ENCODE peak calls at places on chromosome 21, in nine cellular contexts. W is AG10803; U is colonic mucosa; X is uterus; G is CD8-positive, alpha-beta T cell; B is AG04450; F is Peyer's patch; T is fibroblast of the aortic adventitia; H is astrocyte of the spinal cord. R is an unnamed sample.

GRCh38 chr21:46386726-46387073 is 62.7 kb downstream of the PCNT start:
- DNase-seq in W (no peak), U (no peak), X (no peak), G (no peak), B (no peak), F (no peak), T (no peak), H (no peak), R (no peak)

GRCh38 chr21:26844258-26845065 is 747 bp downstream of the ADAMTS1 start:
- DNase-seq in W (peak), U (peak), X (peak), G (no peak), B (no peak), F (no peak), T (peak), H (peak), R (no peak)

GRCh38 chr21:44510508-44511218 is 29.3 kb downstream of the KRTAP10-1 start:
- DNase-seq in W (peak), U (peak), X (no peak), G (peak), B (no peak), F (peak), T (peak), H (no peak), R (peak)

GRCh38 chr21:18493420-18493819 is 89.8 kb upstream of the TMPRSS15 start:
- DNase-seq in W (no peak), U (no peak), X (no peak), G (no peak), B (no peak), F (no peak), T (peak), H (peak), R (peak)

GRCh38 chr21:17794631-17795030 is 24.5 kb downstream of the C21orf91 start:
- DNase-seq in W (no peak), U (no peak), X (no peak), G (no peak), B (no peak), F (no peak), T (no peak), H (no peak), R (no peak)

GRCh38 chr21:45545236-45545570 is 3.0 kb upstream of the SLC19A1 start:
- DNase-seq in W (no peak), U (no peak), X (no peak), G (no peak), B (no peak), F (no peak), T (no peak), H (no peak), R (no peak)

GRCh38 chr21:45251635-45252447 is 35.9 kb downstream of the POFUT2 start:
- DNase-seq in W (no peak), U (no peak), X (no peak), G (no peak), B (no peak), F (no peak), T (no peak), H (no peak), R (no peak)

GRCh38 chr21:39681845-39682244 is 63.1 kb upstream of the IGSF5 start:
- DNase-seq in W (peak), U (no peak), X (no peak), G (no peak), B (no peak), F (no peak), T (peak), H (peak), R (peak)

GRCh38 chr21:36355071-36355680 is 30.0 kb upstream of the CHAF1B start:
- DNase-seq in W (no peak), U (no peak), X (no peak), G (no peak), B (no peak), F (no peak), T (no peak), H (no peak), R (no peak)

GRCh38 chr21:19130379-19131028 is 726.9 kb upstream of the TMPRSS15 start:
- DNase-seq in W (no peak), U (no peak), X (no peak), G (no peak), B (no peak), F (no peak), T (no peak), H (no peak), R (no peak)

GRCh38 chr21:17783816-17784598 is 35.1 kb downstream of the C21orf91 start:
- DNase-seq in W (no peak), U (no peak), X (no peak), G (peak), B (no peak), F (no peak), T (no peak), H (no peak), R (no peak)

GRCh38 chr21:15515908-15516307 is 213.9 kb upstream of the USP25 start:
- DNase-seq in W (no peak), U (no peak), X (no peak), G (no peak), B (no peak), F (no peak), T (no peak), H (no peak), R (no peak)

GRCh38 chr21:17461014-17461413 is 51.8 kb upstream of the CXADR start:
- DNase-seq in W (peak), U (peak), X (peak), G (no peak), B (peak), F (no peak), T (peak), H (peak), R (peak)

GRCh38 chr21:23401278-23401677 is 2206.0 kb downstream of the MRPL39 start:
- DNase-seq in W (no peak), U (no peak), X (no peak), G (no peak), B (no peak), F (no peak), T (no peak), H (no peak), R (no peak)

GRCh38 chr21:46322351-46323226 is 1.1 kb downstream of the C21orf58 start:
- DNase-seq in W (peak), U (peak), X (no peak), G (no peak), B (no peak), F (no peak), T (peak), H (peak), R (peak)

GRCh38 chr21:45854702-45855247 is 126.8 kb upstream of the COL6A1 start:
- DNase-seq in W (no peak), U (no peak), X (no peak), G (no peak), B (no peak), F (no peak), T (no peak), H (no peak), R (no peak)

GRCh38 chr21:46457801-46458314 is 833 bp upstream of the DIP2A start:
- DNase-seq in W (peak), U (peak), X (no peak), G (peak), B (peak), F (peak), T (peak), H (peak), R (peak)

GRCh38 chr21:46038871-46039397 is 57.4 kb downstream of the COL6A1 start:
- DNase-seq in W (peak), U (no peak), X (peak), G (no peak), B (no peak), F (no peak), T (peak), H (peak), R (peak)

GRCh38 chr21:17554619-17555472 is 42.0 kb downstream of the CXADR start:
- DNase-seq in W (peak), U (no peak), X (no peak), G (no peak), B (no peak), F (no peak), T (peak), H (no peak), R (peak)

GRCh38 chr21:41169701-41170100 is 1.7 kb downstream of the BACE2 start:
- DNase-seq in W (no peak), U (no peak), X (no peak), G (no peak), B (no peak), F (no peak), T (peak), H (no peak), R (no peak)

GRCh38 chr21:32844076-32844475 is 72.5 kb upstream of the PAXBP1 start:
- DNase-seq in W (peak), U (no peak), X (no peak), G (no peak), B (no peak), F (no peak), T (no peak), H (no peak), R (no peak)

GRCh38 chr21:15759469-15759868 is 29.7 kb downstream of the USP25 start:
- DNase-seq in W (no peak), U (no peak), X (no peak), G (no peak), B (no peak), F (no peak), T (no peak), H (no peak), R (no peak)

GRCh38 chr21:43921602-43921978 is 56.6 kb downstream of the AGPAT3 start:
- DNase-seq in W (no peak), U (no peak), X (no peak), G (peak), B (no peak), F (no peak), T (no peak), H (no peak), R (no peak)

GRCh38 chr21:46603228-46603627 is 1.7 kb downstream of the S100B start:
- DNase-seq in W (no peak), U (no peak), X (no peak), G (no peak), B (no peak), F (no peak), T (peak), H (no peak), R (no peak)

GRCh38 chr21:39660596-39660995 is 47.9 kb downstream of the B3GALT5 start:
- DNase-seq in W (peak), U (peak), X (peak), G (no peak), B (peak), F (peak), T (peak), H (peak), R (peak)

GRCh38 chr21:43209575-43210453 is 41.0 kb downstream of the CRYAA start:
- DNase-seq in W (peak), U (peak), X (no peak), G (peak), B (no peak), F (peak), T (peak), H (peak), R (no peak)

GRCh38 chr21:16046625-16047340 is 317.0 kb downstream of the USP25 start:
- DNase-seq in W (peak), U (no peak), X (no peak), G (no peak), B (no peak), F (no peak), T (peak), H (peak), R (peak)

GRCh38 chr21:42411891-42412635 is 8.4 kb downstream of the UBASH3A start:
- DNase-seq in W (no peak), U (no peak), X (no peak), G (no peak), B (no peak), F (peak), T (no peak), H (peak), R (no peak)

GRCh38 chr21:16159971-16160350 is 430.2 kb downstream of the USP25 start:
- DNase-seq in W (no peak), U (no peak), X (no peak), G (no peak), B (no peak), F (no peak), T (no peak), H (no peak), R (no peak)

GRCh38 chr21:37412603-37413360 is 46.2 kb downstream of the DYRK1A start:
- DNase-seq in W (peak), U (no peak), X (no peak), G (no peak), B (peak), F (no peak), T (peak), H (peak), R (peak)

GRCh38 chr21:24112020-24112419 is 1495.3 kb downstream of the MRPL39 start:
- DNase-seq in W (no peak), U (no peak), X (no peak), G (no peak), B (no peak), F (no peak), T (no peak), H (no peak), R (no peak)

GRCh38 chr21:44736291-44737004 is 25.1 kb upstream of the TSPEAR start:
- DNase-seq in W (no peak), U (no peak), X (no peak), G (no peak), B (no peak), F (peak), T (no peak), H (no peak), R (no peak)

GRCh38 chr21:37383066-37383465 is 16.5 kb downstream of the DYRK1A start:
- DNase-seq in W (peak), U (no peak), X (no peak), G (no peak), B (no peak), F (no peak), T (peak), H (no peak), R (no peak)

GRCh38 chr21:45264146-45264918 is 23.4 kb downstream of the POFUT2 start:
- DNase-seq in W (no peak), U (peak), X (no peak), G (no peak), B (no peak), F (peak), T (no peak), H (no peak), R (no peak)

GRCh38 chr21:33451634-33452071 is 28.1 kb downstream of the TMEM50B start:
- DNase-seq in W (peak), U (no peak), X (no peak), G (no peak), B (no peak), F (no peak), T (no peak), H (peak), R (peak)

GRCh38 chr21:17613242-17613676 is 558 bp upstream of the BTG3 start:
- DNase-seq in W (peak), U (peak), X (peak), G (no peak), B (no peak), F (peak), T (peak), H (peak), R (peak)

GRCh38 chr21:46096997-46097825 is 701 bp upstream of the COL6A2 start:
- DNase-seq in W (no peak), U (peak), X (peak), G (no peak), B (no peak), F (peak), T (no peak), H (no peak), R (peak)

DNA sequence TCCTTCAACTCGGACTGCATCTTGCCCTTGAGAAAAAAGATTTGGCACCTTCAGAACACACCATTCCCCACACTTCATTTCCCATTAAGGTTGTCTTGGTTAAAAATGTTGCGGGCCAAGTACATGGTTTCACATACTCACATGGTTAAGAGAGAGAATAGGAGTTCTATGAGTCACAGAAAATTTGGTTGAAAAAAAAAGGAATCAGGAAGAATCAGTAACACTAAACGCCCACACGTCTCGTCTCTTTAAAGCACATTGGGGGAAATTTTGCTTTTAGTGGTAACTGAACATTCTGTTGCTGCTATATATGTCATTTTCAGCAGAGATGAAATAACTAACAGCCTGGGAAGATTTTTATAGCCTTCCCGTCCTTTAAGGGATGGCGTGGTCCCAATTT is 132.9 kb upstream of the ERG start:
- DNase-seq in W (no peak), U (no peak), X (no peak), G (no peak), B (no peak), F (no peak), T (peak), H (peak), R (no peak)
- H3K4me3 ChIP-seq in W (no peak), U (no peak), X (no peak), G (no peak), B (no peak), F (no peak), T (no peak), H (no peak), R (no peak)

DNA sequence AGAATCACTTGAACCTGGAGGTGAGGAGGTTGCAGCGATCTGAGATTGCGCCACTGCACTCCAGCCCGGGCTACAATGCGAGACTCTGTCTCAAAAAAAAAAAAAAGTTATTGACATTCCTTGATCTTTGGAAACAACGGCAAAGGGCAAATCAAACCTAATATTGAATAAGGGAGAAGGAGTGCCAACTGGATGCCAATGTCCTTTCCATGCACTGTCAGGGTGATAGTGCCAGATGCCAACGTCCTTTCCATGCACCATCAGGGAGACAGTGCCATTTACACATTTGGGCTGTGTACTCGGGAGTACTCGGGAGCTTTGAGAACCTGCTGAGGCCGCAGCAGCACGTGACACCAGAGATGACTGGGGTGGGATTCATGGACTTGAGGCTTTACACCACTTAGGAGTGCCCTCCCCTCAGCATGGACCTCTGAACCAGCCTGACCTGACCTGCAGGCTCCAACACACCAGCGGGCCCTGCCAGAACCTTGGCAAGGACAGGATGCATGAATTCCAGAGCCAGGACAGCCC is 34.5 kb upstream of the SOD1 start:
- DNase-seq in W (no peak), U (no peak), X (no peak), G (no peak), B (no peak), F (no peak), T (no peak), H (no peak), R (no peak)
- TF ChIP-seq CTCF in W (no peak), U (no peak), X (no peak), G (no peak), B (no peak), F (no peak), T (no peak), H (no peak), R (no peak)

DNA sequence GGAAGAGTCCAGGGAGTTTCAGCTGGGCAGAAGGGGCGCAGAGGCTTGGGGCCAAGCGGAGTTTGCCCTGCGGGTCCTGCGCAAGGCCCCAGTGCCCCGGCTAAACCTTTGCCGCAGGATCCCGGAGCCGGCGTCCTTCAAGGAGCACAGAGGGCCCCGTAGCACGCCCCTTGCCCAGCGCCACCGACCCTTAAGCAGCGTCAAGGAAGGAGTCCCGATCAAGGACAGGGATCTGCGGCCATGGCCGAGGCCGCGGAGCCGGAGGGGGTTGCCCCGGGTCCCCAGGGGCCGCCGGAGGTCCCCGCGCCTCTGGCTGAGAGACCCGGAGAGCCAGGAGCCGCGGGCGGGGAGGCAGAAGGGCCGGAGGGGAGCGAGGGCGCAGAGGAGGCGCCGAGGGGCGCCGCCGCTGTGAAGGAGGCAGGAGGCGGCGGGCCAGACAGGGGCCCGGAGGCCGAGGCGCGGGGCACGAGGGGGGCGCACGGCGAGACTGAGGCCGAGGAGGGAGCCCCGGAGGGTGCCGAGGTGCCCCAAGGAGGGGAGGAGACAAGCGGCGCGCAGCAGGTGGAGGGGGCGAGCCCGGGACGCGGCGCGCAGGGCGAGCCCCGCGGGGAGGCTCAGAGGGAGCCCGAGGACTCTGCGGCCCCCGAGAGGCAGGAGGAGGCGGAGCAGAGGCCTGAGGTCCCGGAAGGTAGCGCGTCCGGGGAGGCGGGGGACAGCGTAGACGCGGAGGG is 520 bp downstream of the CLIC6 start:
- DNase-seq in W (no peak), U (no peak), X (no peak), G (peak), B (no peak), F (no peak), T (no peak), H (no peak), R (no peak)
- H3K4me3 ChIP-seq in W (no peak), U (peak), X (peak), G (peak), B (peak), F (peak), T (no peak), H (no peak), R (no peak)

GRCh38 chr21:28509031-28509430 is 483.6 kb downstream of the LTN1 start:
- DNase-seq in W (no peak), U (no peak), X (no peak), G (no peak), B (no peak), F (no peak), T (no peak), H (no peak), R (peak)
- TF ChIP-seq CTCF in W (no peak), U (no peak), X (no peak), G (no peak), B (no peak), F (no peak), T (no peak), H (no peak), R (no peak)